ENCODE peak calls at places on chromosomes 2 and 18, in seven cellular contexts. One of them, this sample, is unnamed.

GRCh38 chr2:74391209-74391579 is 11.1 kb upstream of the DCTN1 start:
- DNase-seq in NCI-H1105: no peak
- DNase-seq in WERI-Rb-1: no peak
- DNase-seq in amygdala: no peak
- DNase-seq in fibroblast of pulmonary artery: no peak
- DNase-seq in frontal cortex: peak
- DNase-seq in GDM1: no peak
- DNase-seq in this sample: peak

GRCh38 chr2:207188601-207189000 is 22.9 kb upstream of the KLF7 start:
- DNase-seq in NCI-H1105: no peak
- DNase-seq in WERI-Rb-1: no peak
- DNase-seq in amygdala: no peak
- DNase-seq in fibroblast of pulmonary artery: peak
- DNase-seq in frontal cortex: no peak
- DNase-seq in GDM1: no peak
- DNase-seq in this sample: no peak

GRCh38 chr2:10432315-10433181 is 15.6 kb downstream of the ODC1 start:
- DNase-seq in NCI-H1105: no peak
- DNase-seq in WERI-Rb-1: no peak
- DNase-seq in amygdala: no peak
- DNase-seq in fibroblast of pulmonary artery: no peak
- DNase-seq in frontal cortex: no peak
- DNase-seq in GDM1: no peak
- DNase-seq in this sample: no peak

GRCh38 chr2:46098606-46099005 is 198.6 kb upstream of the EPAS1 start:
- DNase-seq in NCI-H1105: no peak
- DNase-seq in WERI-Rb-1: no peak
- DNase-seq in amygdala: no peak
- DNase-seq in fibroblast of pulmonary artery: peak
- DNase-seq in frontal cortex: no peak
- DNase-seq in GDM1: no peak
- DNase-seq in this sample: no peak

GRCh38 chr2:29443086-29443485 is 327.9 kb downstream of the CLIP4 start:
- DNase-seq in NCI-H1105: peak
- DNase-seq in WERI-Rb-1: no peak
- DNase-seq in amygdala: no peak
- DNase-seq in fibroblast of pulmonary artery: no peak
- DNase-seq in frontal cortex: no peak
- DNase-seq in GDM1: no peak
- DNase-seq in this sample: peak

GRCh38 chr18:3604626-3605408 is 154.8 kb downstream of the TGIF1 start:
- DNase-seq in NCI-H1105: no peak
- DNase-seq in WERI-Rb-1: no peak
- DNase-seq in amygdala: no peak
- DNase-seq in fibroblast of pulmonary artery: peak
- DNase-seq in frontal cortex: no peak
- DNase-seq in GDM1: peak
- DNase-seq in this sample: no peak

GRCh38 chr18:33282709-33283333 is 157.7 kb downstream of the CCDC178 start:
- DNase-seq in NCI-H1105: no peak
- DNase-seq in WERI-Rb-1: no peak
- DNase-seq in amygdala: no peak
- DNase-seq in fibroblast of pulmonary artery: no peak
- DNase-seq in frontal cortex: no peak
- DNase-seq in GDM1: no peak
- DNase-seq in this sample: no peak

GRCh38 chr2:16252251-16252650 is 311.9 kb downstream of the MYCN start:
- DNase-seq in NCI-H1105: no peak
- DNase-seq in WERI-Rb-1: no peak
- DNase-seq in amygdala: no peak
- DNase-seq in fibroblast of pulmonary artery: no peak
- DNase-seq in frontal cortex: no peak
- DNase-seq in GDM1: no peak
- DNase-seq in this sample: no peak

GRCh38 chr2:105134076-105134475 is 96.2 kb downstream of the MRPS9 start:
- DNase-seq in NCI-H1105: no peak
- DNase-seq in WERI-Rb-1: no peak
- DNase-seq in amygdala: no peak
- DNase-seq in fibroblast of pulmonary artery: no peak
- DNase-seq in frontal cortex: no peak
- DNase-seq in GDM1: no peak
- DNase-seq in this sample: no peak

GRCh38 chr2:7011376-7012083 is 94.3 kb downstream of the RNF144A start:
- DNase-seq in NCI-H1105: no peak
- DNase-seq in WERI-Rb-1: no peak
- DNase-seq in amygdala: no peak
- DNase-seq in fibroblast of pulmonary artery: peak
- DNase-seq in frontal cortex: no peak
- DNase-seq in GDM1: no peak
- DNase-seq in this sample: no peak

GRCh38 chr2:163775304-163775703 is 39.5 kb upstream of the FIGN start:
- DNase-seq in NCI-H1105: no peak
- DNase-seq in WERI-Rb-1: no peak
- DNase-seq in amygdala: no peak
- DNase-seq in fibroblast of pulmonary artery: peak
- DNase-seq in frontal cortex: no peak
- DNase-seq in GDM1: no peak
- DNase-seq in this sample: no peak